ENCODE peak calls at places on chromosome 21, in six cellular contexts. N is activated CD4-positive, alpha-beta memory T cell treated with anti-CD3 and anti-CD28 coated beads, Interleukin-2, amount 10 ng/mL, durations not matched to agents 7 days and 5 days; E is activated CD4-positive, alpha-beta T cell treated with anti-CD3 and anti-CD28 coated beads, Interleukin-2, amount 50 U/mL, for 4 hours; D is GM12864; W is type B pancreatic cell; T is HCEC 1CT. A is an unnamed sample.

GRCh38 chr21:46112731-46113215 is 14.9 kb downstream of the COL6A2 start:
- DNase-seq in N (no peak), E (no peak), D (no peak), W (peak), T (no peak), A (no peak)

GRCh38 chr21:44407493-44407892 is 47.8 kb upstream of the LRRC3 start:
- DNase-seq in N (no peak), E (peak), D (no peak), W (no peak), T (no peak), A (no peak)

GRCh38 chr21:44647222-44647552 is 973 bp downstream of the KRTAP10-11 start:
- DNase-seq in N (no peak), E (no peak), D (no peak), W (no peak), T (no peak), A (no peak)

GRCh38 chr21:29390778-29391177 is 92.1 kb downstream of the BACH1 start:
- DNase-seq in N (no peak), E (no peak), D (no peak), W (no peak), T (no peak), A (no peak)

GRCh38 chr21:17512245-17513213 is at the start of gene CXADR:
- DNase-seq in N (peak), E (peak), D (no peak), W (peak), T (no peak), A (peak)

GRCh38 chr21:36706951-36707762 is 8.2 kb downstream of the SIM2 start:
- DNase-seq in N (peak), E (no peak), D (no peak), W (no peak), T (peak), A (no peak)

GRCh38 chr21:38221594-38221993 is 35.2 kb upstream of the KCNJ15 start:
- DNase-seq in N (no peak), E (no peak), D (no peak), W (no peak), T (peak), A (no peak)

GRCh38 chr21:15732290-15732995 is 2.7 kb downstream of the USP25 start:
- DNase-seq in N (no peak), E (no peak), D (peak), W (no peak), T (peak), A (peak)

GRCh38 chr21:33644383-33645074 is 2.2 kb downstream of the ITSN1 start:
- DNase-seq in N (no peak), E (no peak), D (no peak), W (no peak), T (peak), A (no peak)

GRCh38 chr21:15935530-15935929 is 205.7 kb downstream of the USP25 start:
- DNase-seq in N (no peak), E (no peak), D (no peak), W (no peak), T (no peak), A (no peak)

GRCh38 chr21:41684381-41685245 is 82.2 kb downstream of the RIPK4 start:
- DNase-seq in N (no peak), E (no peak), D (no peak), W (no peak), T (no peak), A (no peak)

GRCh38 chr21:36718951-36719501 is 20.1 kb downstream of the SIM2 start:
- DNase-seq in N (no peak), E (no peak), D (no peak), W (no peak), T (no peak), A (no peak)

GRCh38 chr21:36204980-36205379 is 48.4 kb downstream of the DOP1B start:
- DNase-seq in N (no peak), E (no peak), D (no peak), W (no peak), T (no peak), A (no peak)

GRCh38 chr21:28485301-28486022 is 507.2 kb downstream of the LTN1 start:
- DNase-seq in N (no peak), E (no peak), D (no peak), W (no peak), T (peak), A (no peak)

GRCh38 chr21:45317401-45318145 is 29.9 kb upstream of the POFUT2 start:
- DNase-seq in N (no peak), E (no peak), D (no peak), W (no peak), T (peak), A (no peak)

GRCh38 chr21:45011911-45012660 is 62.3 kb upstream of the ADARB1 start:
- DNase-seq in N (no peak), E (no peak), D (no peak), W (no peak), T (peak), A (no peak)

GRCh38 chr21:15058718-15059316 is 6.0 kb downstream of the NRIP1 start:
- DNase-seq in N (no peak), E (no peak), D (no peak), W (no peak), T (peak), A (no peak)

GRCh38 chr21:44392916-44393315 is 39.5 kb downstream of the TRPM2 start:
- DNase-seq in N (no peak), E (no peak), D (no peak), W (peak), T (no peak), A (no peak)

GRCh38 chr21:38804617-38805281 is 980 bp upstream of the ETS2 start:
- DNase-seq in N (peak), E (peak), D (peak), W (no peak), T (peak), A (no peak)

GRCh38 chr21:43957128-43957571 is 55.0 kb upstream of the TRAPPC10 start:
- DNase-seq in N (no peak), E (no peak), D (no peak), W (peak), T (no peak), A (no peak)

GRCh38 chr21:35046223-35046690 is 2.8 kb downstream of the RUNX1 start:
- DNase-seq in N (peak), E (no peak), D (no peak), W (no peak), T (no peak), A (no peak)

A was measured in GM06990.